ENCODE peak calls at places on chromosomes 11 and 22, in nine cellular contexts. G is GM23338, I is omental fat pad, D is fibroblast of mammary gland, K is WTC11, C is nephron progenitor cell, J is fibroblast of lung, X is astrocyte of the spinal cord, V is choroid plexus epithelial cell. M is an unnamed sample.

GRCh38 chr11:68128682-68129327 is 7.6 kb upstream of the CHKA start:
- DNase-seq in G (peak), I (no peak), D (peak), K (peak), C (no peak), J (peak), X (peak), V (peak), M (no peak)

GRCh38 chr11:44634401-44635281 is 69.2 kb downstream of the CD82 start:
- DNase-seq in G (peak), I (peak), D (peak), K (peak), C (peak), J (peak), X (peak), V (peak), M (peak)

GRCh38 chr11:60263434-60263833 is 17.0 kb upstream of the MS4A4A start:
- DNase-seq in G (no peak), I (no peak), D (no peak), K (no peak), C (no peak), J (no peak), X (no peak), V (no peak), M (no peak)

GRCh38 chr11:6681949-6682348 is 1.2 kb downstream of the MRPL17 start:
- DNase-seq in G (no peak), I (no peak), D (no peak), K (no peak), C (peak), J (no peak), X (peak), V (peak), M (peak)

GRCh38 chr11:111961389-111962300 is 24.5 kb downstream of the DIXDC1 start:
- DNase-seq in G (no peak), I (no peak), D (no peak), K (no peak), C (no peak), J (no peak), X (no peak), V (no peak), M (peak)

GRCh38 chr11:85109141-85109540 is 518.0 kb downstream of the DLG2 start:
- DNase-seq in G (no peak), I (no peak), D (no peak), K (no peak), C (no peak), J (no peak), X (no peak), V (no peak), M (no peak)

GRCh38 chr22:48198489-48199459 is 1436.3 kb downstream of the TBC1D22A start:
- DNase-seq in G (peak), I (no peak), D (no peak), K (peak), C (no peak), J (no peak), X (no peak), V (no peak), M (no peak)

GRCh38 chr11:100715163-100715792 is 28.2 kb downstream of the ARHGAP42 start:
- DNase-seq in G (no peak), I (no peak), D (no peak), K (no peak), C (no peak), J (no peak), X (no peak), V (no peak), M (no peak)

GRCh38 chr22:46077669-46078099 is 72.6 kb upstream of the PPARA start:
- DNase-seq in G (no peak), I (no peak), D (no peak), K (peak), C (no peak), J (no peak), X (no peak), V (no peak), M (no peak)

GRCh38 chr22:35643991-35644390 is 4.3 kb upstream of the APOL6 start:
- DNase-seq in G (no peak), I (no peak), D (no peak), K (no peak), C (no peak), J (no peak), X (no peak), V (no peak), M (peak)

GRCh38 chr11:61054927-61055562 is 47.2 kb upstream of the CD5 start:
- DNase-seq in G (no peak), I (no peak), D (no peak), K (no peak), C (no peak), J (no peak), X (no peak), V (no peak), M (no peak)

GRCh38 chr22:44084044-44084772 is 60.1 kb downstream of the PARVB start:
- DNase-seq in G (no peak), I (no peak), D (no peak), K (no peak), C (no peak), J (no peak), X (no peak), V (no peak), M (no peak)

GRCh38 chr22:29032584-29032983 is 29.0 kb downstream of the C22orf31 start:
- DNase-seq in G (no peak), I (no peak), D (peak), K (no peak), C (no peak), J (peak), X (peak), V (no peak), M (no peak)

GRCh38 chr22:42878561-42879305 is 21.7 kb upstream of the ARFGAP3 start:
- DNase-seq in G (no peak), I (no peak), D (no peak), K (no peak), C (no peak), J (no peak), X (no peak), V (no peak), M (no peak)

GRCh38 chr11:131888230-131888826 is 517.9 kb downstream of the NTM start:
- DNase-seq in G (no peak), I (no peak), D (peak), K (no peak), C (no peak), J (peak), X (peak), V (peak), M (peak)

GRCh38 chr11:115698243-115698642 is 194.0 kb upstream of the CADM1 start:
- DNase-seq in G (no peak), I (no peak), D (no peak), K (no peak), C (no peak), J (no peak), X (no peak), V (no peak), M (no peak)

GRCh38 chr22:26330971-26331625 is 98.0 kb upstream of the ASPHD2 start:
- DNase-seq in G (peak), I (no peak), D (peak), K (peak), C (peak), J (peak), X (peak), V (peak), M (peak)

GRCh38 chr11:71451596-71452353 is 1.2 kb upstream of the NADSYN1 start:
- DNase-seq in G (peak), I (no peak), D (no peak), K (peak), C (peak), J (no peak), X (no peak), V (peak), M (peak)

GRCh38 chr11:46342237-46342636 is 5.0 kb upstream of the DGKZ start:
- DNase-seq in G (peak), I (no peak), D (no peak), K (no peak), C (no peak), J (peak), X (no peak), V (peak), M (no peak)

GRCh38 chr11:117815262-117815803 is 9.2 kb downstream of the FXYD2 start:
- DNase-seq in G (no peak), I (no peak), D (no peak), K (no peak), C (no peak), J (no peak), X (no peak), V (no peak), M (no peak)

GRCh38 chr11:85663781-85664560 is 958 bp downstream of the CREBZF start:
- DNase-seq in G (peak), I (peak), D (peak), K (peak), C (peak), J (peak), X (peak), V (peak), M (peak)

GRCh38 chr22:43275545-43275981 is 67.6 kb downstream of the SCUBE1 start:
- DNase-seq in G (peak), I (no peak), D (peak), K (peak), C (no peak), J (no peak), X (no peak), V (peak), M (peak)

GRCh38 chr11:46850829-46851380 is 4.8 kb upstream of the CKAP5 start:
- DNase-seq in G (peak), I (no peak), D (no peak), K (peak), C (no peak), J (no peak), X (no peak), V (no peak), M (no peak)

GRCh38 chr11:71064183-71064582 is 188.2 kb downstream of the SHANK2 start:
- DNase-seq in G (no peak), I (no peak), D (no peak), K (no peak), C (no peak), J (no peak), X (no peak), V (no peak), M (no peak)

GRCh38 chr22:30252411-30253204 is 6.0 kb upstream of the LIF start:
- DNase-seq in G (peak), I (no peak), D (no peak), K (no peak), C (no peak), J (no peak), X (no peak), V (no peak), M (peak)

GRCh38 chr22:37746366-37747089 is 49.7 kb downstream of the TRIOBP start:
- DNase-seq in G (no peak), I (no peak), D (no peak), K (peak), C (peak), J (no peak), X (no peak), V (peak), M (no peak)

GRCh38 chr22:49015459-49015858 is 812.2 kb downstream of the BRD1 start:
- DNase-seq in G (no peak), I (no peak), D (no peak), K (no peak), C (no peak), J (no peak), X (no peak), V (no peak), M (no peak)

GRCh38 chr11:19660076-19660475 is 52.6 kb upstream of the NAV2 start:
- DNase-seq in G (no peak), I (no peak), D (peak), K (no peak), C (no peak), J (peak), X (peak), V (peak), M (peak)

GRCh38 chr11:124536520-124536919 is 6.9 kb downstream of the OR8B12 start:
- DNase-seq in G (peak), I (no peak), D (peak), K (peak), C (peak), J (peak), X (peak), V (peak), M (peak)

GRCh38 chr11:101866619-101867491 is 48.0 kb upstream of the CEP126 start:
- DNase-seq in G (no peak), I (no peak), D (peak), K (no peak), C (no peak), J (peak), X (peak), V (peak), M (peak)

GRCh38 chr11:72598466-72598865 is 75.8 kb downstream of the PDE2A start:
- DNase-seq in G (no peak), I (no peak), D (no peak), K (no peak), C (no peak), J (no peak), X (no peak), V (no peak), M (no peak)

GRCh38 chr22:19527861-19528417 is 3.7 kb upstream of the CLDN5 start:
- DNase-seq in G (no peak), I (no peak), D (peak), K (no peak), C (no peak), J (peak), X (peak), V (peak), M (peak)

GRCh38 chr22:29359469-29359868 is 28.9 kb downstream of the AP1B1 start:
- DNase-seq in G (peak), I (no peak), D (peak), K (peak), C (peak), J (peak), X (peak), V (peak), M (peak)

GRCh38 chr11:122731500-122731913 is 76.0 kb downstream of the UBASH3B start:
- DNase-seq in G (no peak), I (no peak), D (peak), K (no peak), C (no peak), J (peak), X (peak), V (peak), M (no peak)

GRCh38 chr11:90587896-90588295 is 365.0 kb upstream of the CHORDC1 start:
- DNase-seq in G (no peak), I (no peak), D (no peak), K (no peak), C (no peak), J (no peak), X (no peak), V (no peak), M (no peak)

GRCh38 chr11:70034740-70035365 is 43.3 kb upstream of the ANO1 start:
- DNase-seq in G (no peak), I (no peak), D (no peak), K (no peak), C (no peak), J (no peak), X (no peak), V (no peak), M (no peak)

GRCh38 chr22:24954114-24954463 is 1.6 kb downstream of the KIAA1671 start:
- DNase-seq in G (peak), I (no peak), D (no peak), K (no peak), C (no peak), J (no peak), X (no peak), V (no peak), M (no peak)

DNA sequence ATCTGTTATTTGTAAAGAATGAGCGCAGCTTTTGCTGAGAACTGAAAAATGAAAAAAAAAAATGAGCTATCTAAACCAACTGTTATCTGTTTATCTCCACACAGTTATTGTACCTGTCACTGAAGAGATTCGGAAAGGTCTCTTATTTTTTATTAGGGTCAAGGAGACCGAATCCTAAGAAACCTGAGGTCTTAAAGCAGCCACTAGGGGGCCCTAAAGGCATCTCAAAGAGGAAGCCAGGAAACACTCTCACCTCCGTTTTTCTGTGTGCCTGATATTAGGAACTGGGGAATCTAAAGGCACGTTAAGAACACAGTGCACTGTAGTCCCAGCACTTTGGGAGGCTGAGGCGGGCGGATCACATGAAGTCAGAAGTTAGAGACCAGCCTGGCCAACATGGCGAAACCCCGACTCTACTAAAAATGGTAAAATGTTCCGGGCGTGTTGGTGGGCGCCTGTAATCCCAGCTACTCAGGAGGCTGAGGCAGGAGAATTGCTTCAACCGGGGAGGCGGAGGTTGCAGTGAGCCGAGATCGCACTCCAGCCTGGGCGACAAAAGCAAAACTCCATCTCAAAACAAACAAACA is 3.5 kb upstream of the LARGE1 start:
- DNase-seq in G (peak), I (peak), D (peak), K (peak), C (peak), J (peak), X (peak), V (peak), M (peak)
- TF ChIP-seq CTCF in G (peak), I (peak), D (peak), K (peak), C (peak), J (peak), X (peak), V (peak), M (peak)

GRCh38 chr11:64850979-64851567 is 6.6 kb upstream of the CDC42BPG start:
- DNase-seq in G (peak), I (no peak), D (no peak), K (peak), C (no peak), J (peak), X (no peak), V (no peak), M (peak)
- TF ChIP-seq CTCF in G (no peak), I (no peak), D (no peak), K (no peak), C (no peak), J (no peak), X (no peak), V (no peak), M (no peak)

GRCh38 chr11:65636108-65636809 is 1.6 kb upstream of the SIPA1 start:
- DNase-seq in G (no peak), I (no peak), D (no peak), K (no peak), C (no peak), J (no peak), X (no peak), V (no peak), M (no peak)
- TF ChIP-seq CTCF in G (no peak), I (no peak), D (no peak), K (no peak), C (no peak), J (no peak), X (no peak), V (no peak), M (no peak)

GRCh38 chr11:31233425-31233824 is 136.1 kb downstream of the DCDC1 start:
- DNase-seq in G (peak), I (no peak), D (peak), K (no peak), C (no peak), J (peak), X (no peak), V (peak), M (peak)
- TF ChIP-seq CTCF in G (peak), I (no peak), D (peak), K (no peak), C (peak), J (no peak), X (no peak), V (peak), M (peak)

GRCh38 chr11:104333977-104334376 is 170.0 kb upstream of the PDGFD start:
- DNase-seq in G (peak), I (no peak), D (peak), K (peak), C (no peak), J (no peak), X (no peak), V (no peak), M (peak)
- TF ChIP-seq CTCF in G (peak), I (no peak), D (peak), K (peak), C (peak), J (no peak), X (peak), V (peak), M (peak)

GRCh38 chr11:35305670-35306382 is 113.5 kb downstream of the SLC1A2 start:
- DNase-seq in G (peak), I (no peak), D (peak), K (peak), C (peak), J (peak), X (peak), V (peak), M (peak)
- TF ChIP-seq CTCF in G (peak), I (no peak), D (peak), K (peak), C (peak), J (peak), X (peak), V (peak), M (peak)

M was measured in epithelial cell of esophagus.